ENCODE peak calls at places on chromosomes 2 and 18, in four cellular contexts. One of them, this sample, is unnamed.

GRCh38 chr2:85873679-85874078 is 15.1 kb downstream of the ST3GAL5 start:
- DNase-seq in B cell: no peak
- DNase-seq in heart left ventricle: no peak
- DNase-seq in CD8-positive, alpha-beta T cell: no peak
- DNase-seq in this sample: no peak

GRCh38 chr2:14363137-14363536 is 269.4 kb upstream of the LRATD1 start:
- DNase-seq in B cell: no peak
- DNase-seq in heart left ventricle: no peak
- DNase-seq in CD8-positive, alpha-beta T cell: no peak
- DNase-seq in this sample: no peak

GRCh38 chr2:38016177-38016576 is 59.8 kb downstream of the CYP1B1 start:
- DNase-seq in B cell: no peak
- DNase-seq in heart left ventricle: no peak
- DNase-seq in CD8-positive, alpha-beta T cell: no peak
- DNase-seq in this sample: no peak

GRCh38 chr2:16722677-16723076 is 57.0 kb upstream of the CYRIA start:
- DNase-seq in B cell: no peak
- DNase-seq in heart left ventricle: no peak
- DNase-seq in CD8-positive, alpha-beta T cell: no peak
- DNase-seq in this sample: no peak

GRCh38 chr2:237184192-237184922 is 98.7 kb downstream of the COPS8 start:
- DNase-seq in B cell: no peak
- DNase-seq in heart left ventricle: no peak
- DNase-seq in CD8-positive, alpha-beta T cell: no peak
- DNase-seq in this sample: no peak

GRCh38 chr2:20184067-20184938 is 40.6 kb downstream of the SDC1 start:
- DNase-seq in B cell: no peak
- DNase-seq in heart left ventricle: no peak
- DNase-seq in CD8-positive, alpha-beta T cell: no peak
- DNase-seq in this sample: no peak

GRCh38 chr2:129061079-129061785 is 742.6 kb upstream of the HS6ST1 start:
- DNase-seq in B cell: no peak
- DNase-seq in heart left ventricle: no peak
- DNase-seq in CD8-positive, alpha-beta T cell: no peak
- DNase-seq in this sample: no peak

GRCh38 chr2:223815186-223815883 is 22.0 kb downstream of the AP1S3 start:
- DNase-seq in B cell: no peak
- DNase-seq in heart left ventricle: no peak
- DNase-seq in CD8-positive, alpha-beta T cell: no peak
- DNase-seq in this sample: no peak

GRCh38 chr2:186255823-186256222 is 230.2 kb upstream of the ZC3H15 start:
- DNase-seq in B cell: no peak
- DNase-seq in heart left ventricle: no peak
- DNase-seq in CD8-positive, alpha-beta T cell: no peak
- DNase-seq in this sample: no peak

GRCh38 chr2:150296795-150297546 is 190.5 kb downstream of the RND3 start:
- DNase-seq in B cell: no peak
- DNase-seq in heart left ventricle: no peak
- DNase-seq in CD8-positive, alpha-beta T cell: no peak
- DNase-seq in this sample: no peak

GRCh38 chr18:41939326-41939725 is 15.7 kb upstream of the PIK3C3 start:
- DNase-seq in B cell: no peak
- DNase-seq in heart left ventricle: no peak
- DNase-seq in CD8-positive, alpha-beta T cell: no peak
- DNase-seq in this sample: no peak

GRCh38 chr2:213187833-213188532 is 36.6 kb upstream of the IKZF2 start:
- DNase-seq in B cell: no peak
- DNase-seq in heart left ventricle: no peak
- DNase-seq in CD8-positive, alpha-beta T cell: no peak
- DNase-seq in this sample: peak

GRCh38 chr18:48675330-48675761 is 136.5 kb downstream of the CTIF start:
- DNase-seq in B cell: peak
- DNase-seq in heart left ventricle: peak
- DNase-seq in CD8-positive, alpha-beta T cell: peak
- DNase-seq in this sample: peak

GRCh38 chr18:79988925-79989361 is 580 bp upstream of the TXNL4A start:
- DNase-seq in B cell: no peak
- DNase-seq in heart left ventricle: no peak
- DNase-seq in CD8-positive, alpha-beta T cell: no peak
- DNase-seq in this sample: no peak

GRCh38 chr2:120472891-120473309 is 127.0 kb downstream of the INHBB start:
- DNase-seq in B cell: no peak
- DNase-seq in heart left ventricle: no peak
- DNase-seq in CD8-positive, alpha-beta T cell: no peak
- DNase-seq in this sample: no peak

GRCh38 chr2:37688771-37689468 is 17.5 kb upstream of the CDC42EP3 start:
- DNase-seq in B cell: no peak
- DNase-seq in heart left ventricle: no peak
- DNase-seq in CD8-positive, alpha-beta T cell: no peak
- DNase-seq in this sample: no peak

GRCh38 chr2:232949016-232949415 is 64.0 kb downstream of the NGEF start:
- DNase-seq in B cell: no peak
- DNase-seq in heart left ventricle: no peak
- DNase-seq in CD8-positive, alpha-beta T cell: no peak
- DNase-seq in this sample: no peak

GRCh38 chr2:185402474-185402873 is 336.1 kb upstream of the FSIP2 start:
- DNase-seq in B cell: no peak
- DNase-seq in heart left ventricle: no peak
- DNase-seq in CD8-positive, alpha-beta T cell: no peak
- DNase-seq in this sample: no peak

GRCh38 chr2:70132244-70133126 is 45.2 kb downstream of the PCBP1 start:
- DNase-seq in B cell: peak
- DNase-seq in heart left ventricle: peak
- DNase-seq in CD8-positive, alpha-beta T cell: no peak
- DNase-seq in this sample: no peak

GRCh38 chr2:69517410-69517809 is 80.2 kb upstream of the NFU1 start:
- DNase-seq in B cell: no peak
- DNase-seq in heart left ventricle: no peak
- DNase-seq in CD8-positive, alpha-beta T cell: no peak
- DNase-seq in this sample: no peak

GRCh38 chr2:120729410-120730052 is 6.1 kb upstream of the GLI2 start:
- DNase-seq in B cell: no peak
- DNase-seq in heart left ventricle: no peak
- DNase-seq in CD8-positive, alpha-beta T cell: no peak
- DNase-seq in this sample: no peak

GRCh38 chr2:105369777-105370690 is 28.8 kb downstream of the FHL2 start:
- DNase-seq in B cell: peak
- DNase-seq in heart left ventricle: peak
- DNase-seq in CD8-positive, alpha-beta T cell: peak
- DNase-seq in this sample: peak

GRCh38 chr2:52128081-52128480 is 1096.1 kb upstream of the NRXN1 start:
- DNase-seq in B cell: no peak
- DNase-seq in heart left ventricle: no peak
- DNase-seq in CD8-positive, alpha-beta T cell: no peak
- DNase-seq in this sample: no peak

GRCh38 chr18:52670903-52671302 is 330.9 kb downstream of the DCC start:
- DNase-seq in B cell: no peak
- DNase-seq in heart left ventricle: no peak
- DNase-seq in CD8-positive, alpha-beta T cell: no peak
- DNase-seq in this sample: no peak

GRCh38 chr2:214051585-214051984 is 359.3 kb upstream of the VWC2L start:
- DNase-seq in B cell: no peak
- DNase-seq in heart left ventricle: no peak
- DNase-seq in CD8-positive, alpha-beta T cell: no peak
- DNase-seq in this sample: no peak

GRCh38 chr2:206783718-206784117 is 18.3 kb downstream of the FASTKD2 start:
- DNase-seq in B cell: no peak
- DNase-seq in heart left ventricle: no peak
- DNase-seq in CD8-positive, alpha-beta T cell: no peak
- DNase-seq in this sample: no peak

GRCh38 chr18:79928563-79928960 is 22.9 kb downstream of the SLC66A2 start:
- DNase-seq in B cell: no peak
- DNase-seq in heart left ventricle: peak
- DNase-seq in CD8-positive, alpha-beta T cell: no peak
- DNase-seq in this sample: no peak

GRCh38 chr2:51812138-51812866 is 780.4 kb upstream of the NRXN1 start:
- DNase-seq in B cell: no peak
- DNase-seq in heart left ventricle: no peak
- DNase-seq in CD8-positive, alpha-beta T cell: no peak
- DNase-seq in this sample: no peak

GRCh38 chr18:55124078-55124477 is 164.8 kb upstream of the CCDC68 start:
- DNase-seq in B cell: no peak
- DNase-seq in heart left ventricle: no peak
- DNase-seq in CD8-positive, alpha-beta T cell: no peak
- DNase-seq in this sample: no peak

GRCh38 chr2:151063271-151063670 is 198.4 kb downstream of the RBM43 start:
- DNase-seq in B cell: no peak
- DNase-seq in heart left ventricle: no peak
- DNase-seq in CD8-positive, alpha-beta T cell: no peak
- DNase-seq in this sample: no peak

GRCh38 chr18:62182220-62182619 is 4.6 kb downstream of the PIGN start:
- DNase-seq in B cell: no peak
- DNase-seq in heart left ventricle: no peak
- DNase-seq in CD8-positive, alpha-beta T cell: no peak
- DNase-seq in this sample: no peak

GRCh38 chr18:62186656-62187542 is at the start of the genes PIGN and RELCH:
- DNase-seq in B cell: peak
- DNase-seq in heart left ventricle: peak
- DNase-seq in CD8-positive, alpha-beta T cell: peak
- DNase-seq in this sample: peak

GRCh38 chr18:62189208-62189607 is 2.2 kb downstream of the RELCH start:
- DNase-seq in B cell: no peak
- DNase-seq in heart left ventricle: no peak
- DNase-seq in CD8-positive, alpha-beta T cell: no peak
- DNase-seq in this sample: no peak

GRCh38 chr18:62183578-62184195 is 3.2 kb downstream of the PIGN start:
- DNase-seq in B cell: peak
- DNase-seq in heart left ventricle: no peak
- DNase-seq in CD8-positive, alpha-beta T cell: peak
- DNase-seq in this sample: no peak

GRCh38 chr18:62187543-62188378 is 706 bp downstream of the RELCH start:
- DNase-seq in B cell: no peak
- DNase-seq in heart left ventricle: peak
- DNase-seq in CD8-positive, alpha-beta T cell: no peak
- DNase-seq in this sample: peak
- TF ChIP-seq CTCF in B cell: no peak
- TF ChIP-seq CTCF in heart left ventricle: no peak
- TF ChIP-seq CTCF in CD8-positive, alpha-beta T cell: no peak
- TF ChIP-seq CTCF in this sample: peak

GRCh38 chr18:4455113-4455811 is at the start of gene DLGAP1:
- DNase-seq in B cell: no peak
- DNase-seq in heart left ventricle: peak
- DNase-seq in CD8-positive, alpha-beta T cell: no peak
- DNase-seq in this sample: peak
- TF ChIP-seq CTCF in B cell: no peak
- TF ChIP-seq CTCF in heart left ventricle: no peak
- TF ChIP-seq CTCF in CD8-positive, alpha-beta T cell: no peak
- TF ChIP-seq CTCF in this sample: no peak

DNA sequence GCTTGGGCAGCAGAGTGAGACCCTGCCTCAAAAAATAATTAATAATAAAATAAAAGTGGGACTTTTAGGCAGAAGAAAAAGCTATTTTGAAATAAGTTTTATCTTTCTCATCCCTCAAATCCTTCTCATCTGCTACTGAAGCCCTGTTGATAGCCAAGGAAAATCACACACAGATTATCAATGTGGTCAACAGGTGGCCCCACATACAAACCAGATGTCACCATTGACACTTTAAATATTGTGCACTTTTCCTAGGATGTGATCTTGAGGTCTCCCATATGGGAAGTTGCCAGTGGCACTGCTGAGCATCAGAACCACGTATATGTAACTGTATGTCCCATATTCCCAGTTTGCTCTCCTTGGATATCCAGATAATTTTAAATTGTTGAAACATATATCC is 64.6 kb downstream of the KCTD18 start:
- DNase-seq in B cell: no peak
- DNase-seq in heart left ventricle: no peak
- DNase-seq in CD8-positive, alpha-beta T cell: no peak
- DNase-seq in this sample: no peak
- TF ChIP-seq CTCF in B cell: no peak
- TF ChIP-seq CTCF in heart left ventricle: no peak
- TF ChIP-seq CTCF in CD8-positive, alpha-beta T cell: no peak
- TF ChIP-seq CTCF in this sample: no peak

DNA sequence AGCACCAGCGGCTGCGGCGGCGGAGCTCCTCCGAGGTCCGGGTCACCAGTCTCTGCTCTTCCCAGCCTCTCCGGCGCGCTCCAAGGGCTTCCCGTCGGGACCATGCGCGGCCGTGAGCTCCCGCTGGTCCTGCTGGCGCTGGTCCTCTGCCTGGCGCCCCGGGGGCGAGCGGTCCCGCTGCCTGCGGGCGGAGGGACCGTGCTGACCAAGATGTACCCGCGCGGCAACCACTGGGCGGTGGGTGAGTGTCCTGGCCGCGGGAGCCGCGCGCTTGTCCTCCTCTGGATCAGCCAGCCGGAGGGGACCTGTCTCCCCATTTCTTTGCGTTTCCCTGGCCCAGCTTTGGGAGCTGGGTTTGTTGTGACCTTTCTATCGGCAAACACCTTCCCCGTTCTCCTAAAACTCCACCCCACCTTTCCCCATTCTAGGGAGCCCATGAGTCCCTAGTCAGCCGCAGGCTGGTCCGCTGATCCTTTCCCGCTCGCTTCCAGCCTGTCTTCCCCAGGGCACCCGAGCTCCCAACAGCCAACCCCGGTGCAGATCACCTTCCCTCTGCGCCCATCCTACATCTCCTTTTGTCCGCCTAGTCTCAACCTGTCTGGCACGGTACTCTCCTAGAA is 316 bp downstream of the GRP start:
- DNase-seq in B cell: no peak
- DNase-seq in heart left ventricle: no peak
- DNase-seq in CD8-positive, alpha-beta T cell: no peak
- DNase-seq in this sample: no peak
- TF ChIP-seq CTCF in B cell: no peak
- TF ChIP-seq CTCF in heart left ventricle: no peak
- TF ChIP-seq CTCF in CD8-positive, alpha-beta T cell: no peak
- TF ChIP-seq CTCF in this sample: no peak

GRCh38 chr2:221245772-221246171 is 326.3 kb downstream of the EPHA4 start:
- DNase-seq in B cell: no peak
- DNase-seq in heart left ventricle: no peak
- DNase-seq in CD8-positive, alpha-beta T cell: no peak
- DNase-seq in this sample: no peak

GRCh38 chr2:221241072-221241471 is 331.0 kb downstream of the EPHA4 start:
- DNase-seq in B cell: no peak
- DNase-seq in heart left ventricle: no peak
- DNase-seq in CD8-positive, alpha-beta T cell: no peak
- DNase-seq in this sample: no peak

GRCh38 chr2:221245045-221245444 is 327.1 kb downstream of the EPHA4 start:
- DNase-seq in B cell: no peak
- DNase-seq in heart left ventricle: no peak
- DNase-seq in CD8-positive, alpha-beta T cell: no peak
- DNase-seq in this sample: no peak

DNA sequence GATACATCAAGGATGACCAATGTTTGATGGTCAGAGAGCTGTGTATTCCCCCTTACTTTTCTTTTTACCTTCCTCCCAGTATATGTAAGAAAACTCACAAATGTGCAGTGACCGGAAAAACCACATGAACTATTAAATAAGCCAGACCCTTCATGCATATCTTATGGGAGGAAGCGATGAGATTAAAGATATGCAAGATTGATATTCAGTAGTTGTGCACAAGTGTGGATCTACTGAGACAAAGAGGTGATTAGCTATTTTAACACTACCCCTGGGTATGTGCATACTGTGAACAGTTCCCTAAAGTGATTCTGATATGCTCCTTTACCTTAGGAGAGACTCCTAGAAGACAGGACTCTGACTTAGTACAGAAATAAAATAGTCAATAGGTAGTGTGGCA is 328.3 kb downstream of the EPHA4 start:
- DNase-seq in B cell: no peak
- DNase-seq in heart left ventricle: no peak
- DNase-seq in CD8-positive, alpha-beta T cell: no peak
- DNase-seq in this sample: no peak
- TF ChIP-seq CTCF in B cell: no peak
- TF ChIP-seq CTCF in heart left ventricle: no peak
- TF ChIP-seq CTCF in CD8-positive, alpha-beta T cell: no peak
- TF ChIP-seq CTCF in this sample: no peak

GRCh38 chr18:35026407-35027061 is 14.7 kb upstream of the MAPRE2 start:
- DNase-seq in B cell: peak
- DNase-seq in heart left ventricle: no peak
- DNase-seq in CD8-positive, alpha-beta T cell: no peak
- DNase-seq in this sample: no peak
- TF ChIP-seq CTCF in B cell: peak
- TF ChIP-seq CTCF in heart left ventricle: peak
- TF ChIP-seq CTCF in CD8-positive, alpha-beta T cell: peak
- TF ChIP-seq CTCF in this sample: no peak

This sample was measured in progenitor cell of endocrine pancreas.